ENCODE peak calls at places on chromosomes 7 and 10, in seven cellular contexts. One of them, this sample, is unnamed.

GRCh38 chr7:34982371-34983019 is 54.8 kb downstream of the DPY19L1 start:
- DNase-seq in lower lobe of right lung: no peak
- DNase-seq in A549: no peak
- DNase-seq in A673: no peak
- DNase-seq in HL-60: no peak
- DNase-seq in PC-3: no peak
- DNase-seq in AG09309: no peak
- DNase-seq in this sample: no peak

GRCh38 chr10:80472234-80473095 is 18.4 kb downstream of the TSPAN14 start:
- DNase-seq in lower lobe of right lung: no peak
- DNase-seq in AG09309: peak; percentile 41
- DNase-seq in A673: peak; percentile 74
- DNase-seq in PC-3: no peak
- DNase-seq in A549: peak; percentile 52
- DNase-seq in HL-60: no peak
- DNase-seq in this sample: no peak

GRCh38 chr7:90853205-90853604 is 257.1 kb downstream of the CDK14 start:
- DNase-seq in HL-60: no peak
- DNase-seq in lower lobe of right lung: no peak
- DNase-seq in AG09309: no peak
- DNase-seq in PC-3: no peak
- DNase-seq in A549: no peak
- DNase-seq in A673: no peak
- DNase-seq in this sample: no peak

GRCh38 chr7:16494955-16495719 is 29.6 kb upstream of the SOSTDC1 start:
- DNase-seq in A673: no peak
- DNase-seq in PC-3: peak; percentile 34
- DNase-seq in HL-60: no peak
- DNase-seq in lower lobe of right lung: no peak
- DNase-seq in AG09309: no peak
- DNase-seq in A549: peak; percentile 10
- DNase-seq in this sample: no peak

GRCh38 chr10:103327906-103328305 is 23.0 kb downstream of the PCGF6 start:
- DNase-seq in lower lobe of right lung: no peak
- DNase-seq in PC-3: no peak
- DNase-seq in AG09309: no peak
- DNase-seq in HL-60: no peak
- DNase-seq in A673: no peak
- DNase-seq in A549: no peak
- DNase-seq in this sample: no peak

GRCh38 chr10:35640951-35641429 is 1.1 kb downstream of the FZD8 start:
- DNase-seq in lower lobe of right lung: peak; percentile 78
- DNase-seq in AG09309: peak; percentile 67
- DNase-seq in HL-60: peak; percentile 65
- DNase-seq in A549: peak; percentile 90
- DNase-seq in A673: peak; percentile 94
- DNase-seq in PC-3: peak; percentile 97
- DNase-seq in this sample: peak; percentile 20

GRCh38 chr10:132162021-132162531 is 24.7 kb upstream of the DPYSL4 start:
- DNase-seq in HL-60: no peak
- DNase-seq in A673: no peak
- DNase-seq in PC-3: no peak
- DNase-seq in A549: no peak
- DNase-seq in AG09309: no peak
- DNase-seq in lower lobe of right lung: peak; percentile 24
- DNase-seq in this sample: no peak

GRCh38 chr10:11678074-11678793 is 63.9 kb upstream of the ECHDC3 start:
- DNase-seq in HL-60: no peak
- DNase-seq in AG09309: peak; percentile 38
- DNase-seq in lower lobe of right lung: peak; percentile 22
- DNase-seq in PC-3: no peak
- DNase-seq in A549: no peak
- DNase-seq in A673: no peak
- DNase-seq in this sample: no peak

GRCh38 chr10:114867365-114867764 is 45.8 kb downstream of the FHIP2A start:
- DNase-seq in AG09309: no peak
- DNase-seq in A673: no peak
- DNase-seq in A549: no peak
- DNase-seq in lower lobe of right lung: no peak
- DNase-seq in HL-60: no peak
- DNase-seq in PC-3: no peak
- DNase-seq in this sample: no peak

GRCh38 chr10:109886788-109887155 is 36.5 kb downstream of the XPNPEP1 start:
- DNase-seq in HL-60: no peak
- DNase-seq in lower lobe of right lung: no peak
- DNase-seq in AG09309: no peak
- DNase-seq in PC-3: no peak
- DNase-seq in A673: no peak
- DNase-seq in A549: no peak
- DNase-seq in this sample: no peak

GRCh38 chr10:109881481-109881880 is 41.8 kb downstream of the XPNPEP1 start:
- DNase-seq in A549: no peak
- DNase-seq in PC-3: no peak
- DNase-seq in AG09309: no peak
- DNase-seq in lower lobe of right lung: no peak
- DNase-seq in A673: no peak
- DNase-seq in HL-60: no peak
- DNase-seq in this sample: no peak

GRCh38 chr10:109886037-109886787 is 37.1 kb downstream of the XPNPEP1 start:
- DNase-seq in PC-3: no peak
- DNase-seq in A549: no peak
- DNase-seq in lower lobe of right lung: no peak
- DNase-seq in HL-60: peak; percentile 92
- DNase-seq in A673: no peak
- DNase-seq in AG09309: peak; percentile 28
- DNase-seq in this sample: no peak

GRCh38 chr10:109882251-109883057 is 40.9 kb downstream of the XPNPEP1 start:
- DNase-seq in HL-60: no peak
- DNase-seq in A673: no peak
- DNase-seq in PC-3: no peak
- DNase-seq in A549: no peak
- DNase-seq in lower lobe of right lung: no peak
- DNase-seq in AG09309: no peak
- DNase-seq in this sample: no peak

GRCh38 chr10:109883859-109884771 is 39.2 kb downstream of the XPNPEP1 start:
- DNase-seq in PC-3: peak; percentile 82
- DNase-seq in A673: peak; percentile 89
- DNase-seq in HL-60: peak; percentile 87
- DNase-seq in AG09309: peak; percentile 67
- DNase-seq in A549: peak; percentile 89
- DNase-seq in lower lobe of right lung: peak; percentile 56
- DNase-seq in this sample: peak; percentile 88
- H3K4me3 ChIP-seq in PC-3: no peak overlapping the region
- H3K4me3 ChIP-seq in A673: no peak overlapping the region
- H3K4me3 ChIP-seq in HL-60: no peak overlapping the region
- H3K4me3 ChIP-seq in AG09309: no peak overlapping the region
- H3K4me3 ChIP-seq in A549: no peak overlapping the region
- H3K4me3 ChIP-seq in lower lobe of right lung: no peak overlapping the region
- H3K4me3 ChIP-seq in this sample: no peak overlapping the region

DNA sequence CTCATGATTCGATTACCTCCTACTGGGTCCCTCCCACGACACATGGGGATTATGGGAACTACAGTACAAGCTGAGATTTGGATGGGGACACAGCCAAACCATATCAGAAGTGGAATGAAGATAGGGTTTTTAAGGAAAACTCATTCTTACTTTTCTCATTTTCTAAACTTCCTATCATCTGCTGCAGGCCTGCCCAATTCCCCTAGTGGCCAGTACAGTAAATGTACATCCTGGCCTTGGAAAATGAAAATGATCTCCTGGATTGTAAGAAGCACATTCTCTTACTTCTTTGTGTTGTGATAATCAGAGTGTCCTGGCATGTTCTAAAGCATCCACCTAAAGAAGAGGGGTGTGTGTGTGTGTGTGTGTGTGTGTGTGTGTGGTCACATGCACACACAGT is 421.7 kb downstream of the LRMDA start:
- DNase-seq in lower lobe of right lung: no peak
- DNase-seq in PC-3: peak; percentile 63
- DNase-seq in A549: peak; percentile 12
- DNase-seq in A673: no peak
- DNase-seq in HL-60: no peak
- DNase-seq in AG09309: no peak
- DNase-seq in this sample: no peak
- TF ChIP-seq CTCF in lower lobe of right lung: no peak
- TF ChIP-seq CTCF in PC-3: peak; percentile 98
- TF ChIP-seq CTCF in A549: peak; percentile 10
- TF ChIP-seq CTCF in A673: peak; percentile 33
- TF ChIP-seq CTCF in HL-60: peak; percentile 12
- TF ChIP-seq CTCF in AG09309: peak; percentile 42
- TF ChIP-seq CTCF in this sample: peak; percentile 52

GRCh38 chr10:5810235-5810634 is 3.0 kb downstream of the GDI2 start:
- DNase-seq in lower lobe of right lung: no peak
- DNase-seq in A673: no peak
- DNase-seq in AG09309: no peak
- DNase-seq in PC-3: no peak
- DNase-seq in A549: no peak
- DNase-seq in HL-60: no peak
- DNase-seq in this sample: no peak

GRCh38 chr10:5812283-5813090 is 747 bp downstream of the GDI2 start:
- DNase-seq in lower lobe of right lung: peak; percentile 72
- DNase-seq in AG09309: no peak
- DNase-seq in PC-3: no peak
- DNase-seq in A673: peak; percentile 23
- DNase-seq in HL-60: peak; percentile 3
- DNase-seq in A549: peak; percentile 27
- DNase-seq in this sample: no peak

GRCh38 chr10:5806745-5807144 is 6.5 kb downstream of the GDI2 start:
- DNase-seq in AG09309: no peak
- DNase-seq in A549: no peak
- DNase-seq in HL-60: no peak
- DNase-seq in PC-3: no peak
- DNase-seq in lower lobe of right lung: no peak
- DNase-seq in A673: no peak
- DNase-seq in this sample: no peak

GRCh38 chr10:5811387-5811821 is 1.8 kb downstream of the GDI2 start:
- DNase-seq in PC-3: peak; percentile 40
- DNase-seq in A549: peak; percentile 6
- DNase-seq in HL-60: no peak
- DNase-seq in lower lobe of right lung: no peak
- DNase-seq in AG09309: no peak
- DNase-seq in A673: peak; percentile 60
- DNase-seq in this sample: peak; percentile 11

GRCh38 chr10:5809541-5810154 is 3.6 kb downstream of the GDI2 start:
- DNase-seq in AG09309: no peak
- DNase-seq in HL-60: no peak
- DNase-seq in lower lobe of right lung: no peak
- DNase-seq in PC-3: no peak
- DNase-seq in A549: no peak
- DNase-seq in A673: no peak
- DNase-seq in this sample: no peak
- H3K4me3 ChIP-seq in AG09309: no peak overlapping the region
- H3K4me3 ChIP-seq in HL-60: no peak overlapping the region
- H3K4me3 ChIP-seq in lower lobe of right lung: no peak overlapping the region
- H3K4me3 ChIP-seq in PC-3: peak overlapping the region; percentile 96
- H3K4me3 ChIP-seq in A549: no peak overlapping the region
- H3K4me3 ChIP-seq in A673: no peak overlapping the region
- H3K4me3 ChIP-seq in this sample: peak overlapping the region; percentile 90

GRCh38 chr7:5553298-5553877 is 129.8 kb upstream of the TNRC18 start:
- DNase-seq in AG09309: no peak
- DNase-seq in HL-60: no peak
- DNase-seq in PC-3: peak; percentile 25
- DNase-seq in A673: no peak
- DNase-seq in lower lobe of right lung: peak; percentile 67
- DNase-seq in A549: peak; percentile 73
- DNase-seq in this sample: no peak

GRCh38 chr7:5554287-5554785 is 130.7 kb upstream of the TNRC18 start:
- DNase-seq in PC-3: no peak
- DNase-seq in HL-60: no peak
- DNase-seq in AG09309: no peak
- DNase-seq in A673: no peak
- DNase-seq in A549: no peak
- DNase-seq in lower lobe of right lung: peak; percentile 55
- DNase-seq in this sample: no peak

GRCh38 chr7:5552123-5552522 is 128.5 kb upstream of the TNRC18 start:
- DNase-seq in lower lobe of right lung: no peak
- DNase-seq in HL-60: no peak
- DNase-seq in A673: no peak
- DNase-seq in PC-3: no peak
- DNase-seq in A549: no peak
- DNase-seq in AG09309: no peak
- DNase-seq in this sample: no peak

GRCh38 chr7:5559586-5559985 is 136.0 kb upstream of the TNRC18 start:
- DNase-seq in HL-60: no peak
- DNase-seq in PC-3: no peak
- DNase-seq in AG09309: no peak
- DNase-seq in lower lobe of right lung: no peak
- DNase-seq in A549: no peak
- DNase-seq in A673: no peak
- DNase-seq in this sample: no peak

GRCh38 chr7:5557920-5558401 is 134.3 kb upstream of the TNRC18 start:
- DNase-seq in A673: no peak
- DNase-seq in AG09309: no peak
- DNase-seq in lower lobe of right lung: peak; percentile 82
- DNase-seq in A549: no peak
- DNase-seq in PC-3: no peak
- DNase-seq in HL-60: peak; percentile 43
- DNase-seq in this sample: no peak
- TF ChIP-seq CTCF in A673: no peak
- TF ChIP-seq CTCF in AG09309: no peak
- TF ChIP-seq CTCF in lower lobe of right lung: no peak
- TF ChIP-seq CTCF in A549: no peak
- TF ChIP-seq CTCF in PC-3: no peak
- TF ChIP-seq CTCF in HL-60: no peak
- TF ChIP-seq CTCF in this sample: no peak

DNA sequence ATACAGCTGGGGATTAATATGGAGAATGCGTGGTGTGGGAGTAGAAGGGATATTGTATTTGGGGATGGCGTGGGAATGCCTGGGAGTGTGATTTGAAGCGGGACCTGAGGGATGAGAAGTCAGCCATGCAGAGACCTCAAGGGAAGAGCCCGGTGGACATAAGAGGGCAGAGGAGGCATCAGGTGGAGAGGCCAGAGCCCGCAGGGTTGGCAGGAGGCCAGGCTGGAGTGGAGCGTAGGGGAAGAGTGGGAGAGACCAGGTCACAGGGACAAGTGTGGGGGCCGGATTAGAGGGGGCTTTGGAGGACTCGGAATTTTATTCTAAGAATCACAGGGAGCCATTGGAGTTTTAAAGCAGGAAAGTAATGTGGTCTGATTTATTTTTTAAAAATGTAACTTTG is 2.0 kb downstream of the NDUFB2 start:
- DNase-seq in PC-3: no peak
- DNase-seq in HL-60: no peak
- DNase-seq in A549: no peak
- DNase-seq in AG09309: no peak
- DNase-seq in lower lobe of right lung: no peak
- DNase-seq in A673: no peak
- DNase-seq in this sample: no peak
- H3K4me3 ChIP-seq in PC-3: peak overlapping the region; percentile 88
- H3K4me3 ChIP-seq in HL-60: no peak overlapping the region
- H3K4me3 ChIP-seq in A549: peak overlapping the region; percentile 77
- H3K4me3 ChIP-seq in AG09309: no peak overlapping the region
- H3K4me3 ChIP-seq in lower lobe of right lung: no peak overlapping the region
- H3K4me3 ChIP-seq in A673: no peak overlapping the region
- H3K4me3 ChIP-seq in this sample: peak overlapping the region; percentile 90

GRCh38 chr7:7923818-7924217 is 44.8 kb upstream of the GLCCI1 start:
- DNase-seq in A673: no peak
- DNase-seq in PC-3: no peak
- DNase-seq in HL-60: no peak
- DNase-seq in AG09309: no peak
- DNase-seq in A549: no peak
- DNase-seq in lower lobe of right lung: no peak
- DNase-seq in this sample: no peak
- TF ChIP-seq CTCF in A673: no peak
- TF ChIP-seq CTCF in PC-3: no peak
- TF ChIP-seq CTCF in HL-60: no peak
- TF ChIP-seq CTCF in AG09309: no peak
- TF ChIP-seq CTCF in A549: no peak
- TF ChIP-seq CTCF in lower lobe of right lung: no peak
- TF ChIP-seq CTCF in this sample: no peak

GRCh38 chr10:125127986-125128385 is 32.4 kb downstream of the CTBP2 start:
- DNase-seq in lower lobe of right lung: no peak
- DNase-seq in AG09309: no peak
- DNase-seq in A673: no peak
- DNase-seq in PC-3: no peak
- DNase-seq in A549: no peak
- DNase-seq in HL-60: no peak
- DNase-seq in this sample: no peak
- H3K4me3 ChIP-seq in lower lobe of right lung: no peak overlapping the region
- H3K4me3 ChIP-seq in AG09309: no peak overlapping the region
- H3K4me3 ChIP-seq in A673: no peak overlapping the region
- H3K4me3 ChIP-seq in PC-3: no peak overlapping the region
- H3K4me3 ChIP-seq in A549: no peak overlapping the region
- H3K4me3 ChIP-seq in HL-60: no peak overlapping the region
- H3K4me3 ChIP-seq in this sample: no peak overlapping the region

This sample was measured in HFF-Myc.